ENCODE peak calls at places on chromosomes 16 and 17, in six cellular contexts. L, A, S, M, K and V are unnamed samples.

GRCh38 chr17:78117027-78117981 is 11.3 kb downstream of the TMC6 start:
- DNase-seq in L (no peak), A (no peak), S (no peak), M (no peak), K (no peak), V (no peak)

GRCh38 chr17:51997723-51998122 is 160.8 kb downstream of the CA10 start:
- DNase-seq in L (no peak), A (no peak), S (no peak), M (no peak), K (no peak), V (no peak)

GRCh38 chr16:64094170-64094960 is 1027.5 kb downstream of the CDH11 start:
- DNase-seq in L (no peak), A (no peak), S (no peak), M (no peak), K (no peak), V (no peak)

GRCh38 chr16:27639588-27640276 is 89.8 kb downstream of the KATNIP start:
- DNase-seq in L (no peak), A (peak; percentile 46), S (peak; percentile 79), M (no peak), K (peak; percentile 50), V (no peak)

GRCh38 chr17:80566054-80566400 is 21.4 kb downstream of the RPTOR start:
- DNase-seq in L (no peak), A (no peak), S (no peak), M (no peak), K (no peak), V (no peak)

GRCh38 chr16:4578961-4579530 is 22.9 kb downstream of the C16orf96 start:
- DNase-seq in L (no peak), A (no peak), S (peak; percentile 26), M (no peak), K (no peak), V (no peak)

GRCh38 chr17:29376667-29377268 is 13.4 kb upstream of the TAOK1 start:
- DNase-seq in L (no peak), A (no peak), S (no peak), M (no peak), K (no peak), V (no peak)

GRCh38 chr17:7972131-7972785 is 30.2 kb upstream of the GUCY2D start:
- DNase-seq in L (no peak), A (no peak), S (peak; percentile 45), M (no peak), K (no peak), V (no peak)

GRCh38 chr17:77286641-77287431 is 146.1 kb downstream of the SEC14L1 start:
- DNase-seq in L (no peak), A (peak; percentile 90), S (no peak), M (peak; percentile 53), K (no peak), V (no peak)

GRCh38 chr17:51439395-51440229 is 179.3 kb downstream of the UTP18 start:
- DNase-seq in L (no peak), A (no peak), S (no peak), M (no peak), K (no peak), V (no peak)

GRCh38 chr16:67967183-67967955 is 1.1 kb downstream of the SLC12A4 start:
- DNase-seq in L (peak; percentile 47), A (no peak), S (peak; percentile 66), M (no peak), K (peak; percentile 17), V (no peak)

GRCh38 chr16:72311426-72311825 is 139.5 kb upstream of the PMFBP1 start:
- DNase-seq in L (no peak), A (no peak), S (no peak), M (no peak), K (no peak), V (no peak)

GRCh38 chr16:67246081-67246944 is 968 bp downstream of the FHOD1 start:
- DNase-seq in L (peak; percentile 84), A (peak; percentile 96), S (peak; percentile 89), M (peak; percentile 95), K (peak; percentile 89), V (peak; percentile 46)

GRCh38 chr16:60729052-60729451 is 1307.2 kb downstream of the CDH8 start:
- DNase-seq in L (no peak), A (no peak), S (no peak), M (no peak), K (no peak), V (no peak)

GRCh38 chr16:29994613-29995329 is 646 bp downstream of the HIRIP3 start:
- DNase-seq in L (peak; percentile 73), A (peak; percentile 89), S (no peak), M (peak; percentile 74), K (no peak), V (no peak)

GRCh38 chr16:14172200-14172805 is 101.2 kb downstream of the MRTFB start:
- DNase-seq in L (no peak), A (no peak), S (no peak), M (no peak), K (no peak), V (no peak)

GRCh38 chr16:23959801-23960072 is 124.0 kb downstream of the PRKCB start:
- DNase-seq in L (no peak), A (no peak), S (no peak), M (no peak), K (no peak), V (no peak)

GRCh38 chr16:23611936-23612335 is 15.8 kb upstream of the NDUFAB1 start:
- DNase-seq in L (no peak), A (no peak), S (no peak), M (no peak), K (no peak), V (no peak)

GRCh38 chr16:51164574-51164973 is 13.5 kb upstream of the SALL1 start:
- DNase-seq in L (no peak), A (no peak), S (no peak), M (no peak), K (no peak), V (no peak)

GRCh38 chr16:48176635-48177408 is 21.0 kb upstream of the ABCC12 start:
- DNase-seq in L (no peak), A (no peak), S (no peak), M (no peak), K (no peak), V (no peak)

GRCh38 chr16:75750516-75750915 is 24.2 kb upstream of the CPHXL start:
- DNase-seq in L (no peak), A (no peak), S (no peak), M (no peak), K (no peak), V (no peak)

GRCh38 chr16:14465799-14466198 is 164.3 kb downstream of the PARN start:
- DNase-seq in L (no peak), A (no peak), S (no peak), M (no peak), K (no peak), V (no peak)

GRCh38 chr16:78240459-78241222 is 141.2 kb downstream of the WWOX start:
- DNase-seq in L (no peak), A (no peak), S (no peak), M (no peak), K (no peak), V (no peak)

GRCh38 chr16:4257646-4258556 is 14.9 kb downstream of the TFAP4 start:
- DNase-seq in L (no peak), A (no peak), S (no peak), M (peak; percentile 72), K (no peak), V (no peak)

GRCh38 chr17:78396436-78397335 is 18.2 kb downstream of the PGS1 start:
- DNase-seq in L (no peak), A (no peak), S (no peak), M (no peak), K (no peak), V (no peak)

GRCh38 chr16:81401035-81401950 is 43.3 kb upstream of the CMIP start:
- DNase-seq in L (no peak), A (no peak), S (no peak), M (peak; percentile 55), K (no peak), V (no peak)

DNA sequence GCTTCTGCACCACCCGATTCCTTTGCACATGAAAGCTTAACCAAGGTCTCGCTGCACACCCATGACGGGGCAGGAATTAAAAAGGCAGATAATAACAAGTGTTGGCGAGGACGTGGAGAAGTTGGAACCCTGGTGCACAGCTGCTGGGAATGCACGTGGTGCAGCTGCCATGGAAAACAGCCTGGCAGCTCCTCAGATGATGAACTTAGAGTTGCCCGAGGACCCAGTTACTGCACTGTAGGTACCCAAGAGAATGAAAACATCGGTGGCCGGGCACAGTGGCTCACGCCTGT is 211.6 kb upstream of the CIBAR2 start:
- DNase-seq in L (no peak), A (no peak), S (no peak), M (no peak), K (no peak), V (no peak)
- H3K27ac ChIP-seq in L (no peak overlapping the region), A (no peak overlapping the region), S (no peak overlapping the region), M (no peak overlapping the region), K (no peak overlapping the region), V (no peak overlapping the region)

DNA sequence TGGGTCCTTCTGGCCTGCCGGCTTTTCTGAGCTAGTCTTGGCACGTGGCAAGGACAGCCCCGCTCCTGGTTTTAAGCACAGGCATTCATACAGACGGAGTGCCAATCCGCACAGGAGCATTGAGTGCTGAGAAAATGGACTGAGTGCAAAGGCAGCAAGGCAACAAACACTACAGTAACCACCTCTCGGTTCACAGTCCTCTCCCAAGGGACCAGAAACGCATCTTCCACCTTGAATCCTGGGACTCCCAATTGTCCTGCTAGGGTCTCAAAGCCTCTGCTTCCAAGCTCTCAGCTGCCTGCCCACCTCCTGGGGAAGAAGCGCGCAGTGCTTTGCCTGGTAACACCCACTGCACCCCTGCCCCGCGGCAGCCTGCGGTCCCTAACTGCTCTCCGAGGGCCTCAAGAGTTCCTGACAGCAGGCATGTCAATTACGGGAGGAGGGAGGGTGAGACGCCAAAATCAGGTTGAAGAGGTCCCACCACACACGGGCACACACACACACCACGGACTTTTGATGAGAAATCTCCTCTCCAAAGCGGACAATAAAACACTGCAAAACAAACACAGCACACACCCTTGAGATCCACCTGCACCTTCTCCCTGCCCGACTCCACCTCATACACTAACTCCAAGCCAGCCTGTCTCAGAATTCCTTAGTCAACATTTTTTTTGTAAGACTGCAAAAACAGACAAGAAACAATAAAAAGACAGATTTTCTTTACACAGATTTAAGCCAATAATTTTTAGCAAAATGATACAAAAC is 15.0 kb downstream of the SLC16A3 start:
- DNase-seq in L (no peak), A (no peak), S (no peak), M (no peak), K (no peak), V (no peak)
- H3K36me3 ChIP-seq in L (no peaks in the 10 kb centered on the region), A (peaks cover 41% of the 10 kb centered on the region), S (peaks cover 15% of the 10 kb centered on the region), M (no peaks in the 10 kb centered on the region), K (peaks cover 3% of the 10 kb centered on the region), V (peaks cover 62% of the 10 kb centered on the region)

GRCh38 chr17:72930031-72930430 is 162.5 kb downstream of the SLC39A11 start:
- DNase-seq in L (no peak), A (no peak), S (no peak), M (no peak), K (no peak), V (no peak)
- H3K27ac ChIP-seq in L (no peak overlapping the region), A (no peak overlapping the region), S (no peak overlapping the region), M (no peak overlapping the region), K (no peak overlapping the region), V (no peak overlapping the region)

GRCh38 chr17:40173091-40173777 is 4.0 kb upstream of the RAPGEFL1 start:
- DNase-seq in L (no peak), A (no peak), S (no peak), M (no peak), K (no peak), V (no peak)

GRCh38 chr17:40176409-40177110 is 710 bp upstream of the RAPGEFL1 start:
- DNase-seq in L (no peak), A (peak; percentile 90), S (no peak), M (no peak), K (no peak), V (no peak)

GRCh38 chr17:40175928-40176327 is 1.3 kb upstream of the RAPGEFL1 start:
- DNase-seq in L (no peak), A (no peak), S (no peak), M (no peak), K (no peak), V (no peak)

GRCh38 chr17:40173778-40174135 is 3.5 kb upstream of the RAPGEFL1 start:
- DNase-seq in L (no peak), A (no peak), S (no peak), M (no peak), K (no peak), V (no peak)

GRCh38 chr17:40174528-40174927 is 2.7 kb upstream of the RAPGEFL1 start:
- DNase-seq in L (no peak), A (no peak), S (peak; percentile 52), M (no peak), K (no peak), V (no peak)
- H3K36me3 ChIP-seq in L (no peaks in the 10 kb centered on the region), A (peaks cover 10% of the 10 kb centered on the region), S (peaks cover 24% of the 10 kb centered on the region), M (no peaks in the 10 kb centered on the region), K (no peaks in the 10 kb centered on the region), V (peaks cover 19% of the 10 kb centered on the region)